ENCODE peak calls at places on chromosomes 16 and 17, in four cellular contexts. M is CD4-positive, alpha-beta T cell; B is thoracic aorta; F is epithelial cell of esophagus. D is an unnamed sample.

GRCh38 chr17:27511921-27512320 is 55.7 kb downstream of the KSR1 start:
- DNase-seq in M (no peak), B (no peak), F (no peak), D (no peak)

GRCh38 chr16:22291020-22291419 is 6.2 kb upstream of the POLR3E start:
- DNase-seq in M (no peak), B (no peak), F (no peak), D (no peak)

GRCh38 chr17:48995871-48996695 is 1.1 kb upstream of the IGF2BP1 start:
- DNase-seq in B (no peak), F (no peak), M (no peak), D (no peak)

GRCh38 chr16:88727871-88728270 is 21.6 kb downstream of the CTU2 start:
- DNase-seq in M (no peak), F (no peak), B (no peak), D (no peak)

GRCh38 chr16:22008215-22009142 is 568 bp downstream of the MOSMO start:
- DNase-seq in B (no peak), F (no peak), M (peak; percentile 38), D (no peak)

GRCh38 chr17:76439314-76439928 is 13.5 kb downstream of the UBE2O start:
- DNase-seq in B (no peak), F (no peak), M (no peak), D (no peak)

GRCh38 chr17:59145571-59146096 is 9.4 kb downstream of the SKA2 start:
- DNase-seq in M (no peak), B (no peak), F (no peak), D (no peak)

GRCh38 chr17:57810740-57811632 is 38.9 kb downstream of the MRPS23 start:
- DNase-seq in M (no peak), B (no peak), F (no peak), D (no peak)

GRCh38 chr17:40500709-40501108 is 714 bp downstream of the TNS4 start:
- DNase-seq in M (no peak), F (no peak), B (no peak), D (no peak)

GRCh38 chr17:46978489-46979022 is 497 bp downstream of the RPRML start:
- DNase-seq in M (no peak), F (no peak), B (no peak), D (no peak)

GRCh38 chr17:75571197-75571884 is 16.3 kb upstream of the MYO15B start:
- DNase-seq in M (no peak), F (no peak), B (no peak), D (peak; percentile 90)

GRCh38 chr17:34556384-34556783 is 23.0 kb upstream of the TMEM132E start:
- DNase-seq in F (peak; percentile 38), B (no peak), M (no peak), D (no peak)

GRCh38 chr17:50904522-50905459 is 38.6 kb upstream of the TOB1 start:
- DNase-seq in B (peak; percentile 33), M (no peak), F (peak; percentile 86), D (no peak)

GRCh38 chr16:74605746-74606520 is 981 bp downstream of the GLG1 start:
- DNase-seq in F (no peak), B (no peak), M (no peak), D (no peak)

GRCh38 chr16:5027086-5027485 is 6.6 kb downstream of the NAGPA start:
- DNase-seq in F (no peak), M (no peak), B (no peak), D (no peak)

GRCh38 chr16:90044111-90044551 is 24.9 kb upstream of the DBNDD1 start:
- DNase-seq in B (no peak), M (no peak), F (peak; percentile 93), D (no peak)

GRCh38 chr17:49512296-49513043 is 17.4 kb downstream of the NGFR start:
- DNase-seq in F (no peak), M (no peak), B (no peak), D (no peak)

GRCh38 chr17:40329981-40330794 is 21.2 kb downstream of the RARA start:
- DNase-seq in B (no peak), F (no peak), M (no peak), D (peak; percentile 84)

GRCh38 chr16:4391635-4392381 is 20.2 kb downstream of the VASN start:
- DNase-seq in M (no peak), F (no peak), B (no peak), D (no peak)

GRCh38 chr17:48153711-48154642 is 46.4 kb downstream of the SNX11 start:
- DNase-seq in M (no peak), F (peak; percentile 26), B (no peak), D (no peak)

GRCh38 chr17:78947235-78948153 is 22.3 kb upstream of the TIMP2 start:
- DNase-seq in B (no peak), F (peak; percentile 30), M (no peak), D (no peak)

GRCh38 chr17:12644623-12645022 is 21.1 kb upstream of the MYOCD start:
- DNase-seq in B (no peak), M (no peak), F (no peak), D (no peak)

GRCh38 chr16:68131813-68132706 is 46.9 kb downstream of the NFATC3 start:
- DNase-seq in M (no peak), B (no peak), F (no peak), D (no peak)

GRCh38 chr17:491086-492014 is 138.7 kb upstream of the RPH3AL start:
- DNase-seq in M (peak; percentile 50), B (no peak), F (peak; percentile 18), D (no peak)

GRCh38 chr16:89599451-89599858 is 14.0 kb upstream of the DPEP1 start:
- DNase-seq in M (no peak), F (peak; percentile 61), B (no peak), D (no peak)

GRCh38 chr17:14038206-14038605 is 31.1 kb upstream of the COX10 start:
- DNase-seq in M (no peak), B (no peak), F (no peak), D (no peak)

GRCh38 chr16:17261197-17261858 is 209.4 kb downstream of the XYLT1 start:
- DNase-seq in M (no peak), B (no peak), F (no peak), D (no peak)

GRCh38 chr17:4968166-4968915 is 724 bp upstream of the SPAG7 start:
- DNase-seq in B (no peak), M (no peak), F (peak; percentile 9), D (no peak)

GRCh38 chr17:5508855-5509254 is 22.5 kb downstream of the MIS12 start:
- DNase-seq in F (peak; percentile 65), M (no peak), B (no peak), D (no peak)

GRCh38 chr17:73645050-73645871 is 1.0 kb upstream of the SDK2 start:
- DNase-seq in M (peak; percentile 48), B (no peak), F (peak; percentile 74), D (no peak)

GRCh38 chr16:14301150-14302030 is 230.3 kb downstream of the MRTFB start:
- DNase-seq in F (peak; percentile 41), B (no peak), M (no peak), D (no peak)

GRCh38 chr16:997440-998051 is 16.0 kb downstream of the SOX8 start:
- DNase-seq in M (peak; percentile 73), F (no peak), B (no peak), D (no peak)

GRCh38 chr17:10139560-10139959 is 58.8 kb downstream of the GAS7 start:
- DNase-seq in M (no peak), F (no peak), B (no peak), D (no peak)

GRCh38 chr16:76882105-76882504 is 308.9 kb upstream of the MON1B start:
- DNase-seq in F (peak; percentile 42), M (no peak), B (no peak), D (no peak)
- TF ChIP-seq CTCF in F (peak; percentile 47), M (no peak), B (no peak), D (no peak)

DNA sequence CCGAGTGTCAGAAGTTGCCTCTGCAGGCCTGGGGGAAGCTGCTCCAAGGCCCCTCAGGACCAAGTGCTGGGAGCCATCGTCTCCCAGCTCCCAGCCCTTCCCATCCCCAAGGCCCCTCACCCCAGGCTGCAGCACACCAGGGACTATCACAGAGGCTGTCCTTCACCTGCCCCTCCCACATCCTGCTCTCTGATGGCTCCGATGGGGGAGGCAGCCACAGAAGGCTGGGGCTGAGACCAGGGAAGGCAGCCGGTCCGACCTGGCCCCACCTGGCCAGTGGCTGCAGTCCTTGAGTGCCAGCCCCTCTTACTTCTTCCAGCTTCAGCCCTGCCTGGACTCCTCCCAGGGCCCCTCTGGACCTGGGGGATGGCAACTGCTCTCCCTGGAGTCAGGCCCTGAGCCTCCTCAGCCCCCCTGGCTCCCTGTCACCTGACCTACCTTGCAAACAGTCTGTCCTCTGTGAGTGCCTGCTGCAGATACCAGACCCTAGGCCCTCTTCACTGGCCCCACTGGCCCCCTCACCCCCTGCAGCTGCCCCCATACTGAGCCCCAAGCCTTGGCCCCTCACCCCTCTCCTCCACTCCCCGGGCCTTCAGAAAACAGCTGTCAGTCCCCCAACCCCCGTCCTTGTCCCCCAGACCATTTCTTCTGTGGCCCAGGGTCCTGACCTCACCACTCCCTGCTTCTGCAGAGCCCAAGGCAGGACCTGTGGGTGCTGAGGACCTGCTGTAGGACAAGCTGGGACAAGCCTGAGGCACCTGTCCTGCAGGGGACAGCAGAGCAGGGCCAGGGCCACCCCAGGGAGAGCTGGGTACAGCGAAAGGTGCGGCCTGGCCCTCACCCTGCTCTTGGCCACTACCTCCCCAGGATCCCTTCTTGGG is 12.6 kb upstream of the SRRM2 start:
- DNase-seq in F (no peak), B (no peak), M (no peak), D (no peak)
- TF ChIP-seq CTCF in F (no peak), B (no peak), M (no peak), D (no peak)

DNA sequence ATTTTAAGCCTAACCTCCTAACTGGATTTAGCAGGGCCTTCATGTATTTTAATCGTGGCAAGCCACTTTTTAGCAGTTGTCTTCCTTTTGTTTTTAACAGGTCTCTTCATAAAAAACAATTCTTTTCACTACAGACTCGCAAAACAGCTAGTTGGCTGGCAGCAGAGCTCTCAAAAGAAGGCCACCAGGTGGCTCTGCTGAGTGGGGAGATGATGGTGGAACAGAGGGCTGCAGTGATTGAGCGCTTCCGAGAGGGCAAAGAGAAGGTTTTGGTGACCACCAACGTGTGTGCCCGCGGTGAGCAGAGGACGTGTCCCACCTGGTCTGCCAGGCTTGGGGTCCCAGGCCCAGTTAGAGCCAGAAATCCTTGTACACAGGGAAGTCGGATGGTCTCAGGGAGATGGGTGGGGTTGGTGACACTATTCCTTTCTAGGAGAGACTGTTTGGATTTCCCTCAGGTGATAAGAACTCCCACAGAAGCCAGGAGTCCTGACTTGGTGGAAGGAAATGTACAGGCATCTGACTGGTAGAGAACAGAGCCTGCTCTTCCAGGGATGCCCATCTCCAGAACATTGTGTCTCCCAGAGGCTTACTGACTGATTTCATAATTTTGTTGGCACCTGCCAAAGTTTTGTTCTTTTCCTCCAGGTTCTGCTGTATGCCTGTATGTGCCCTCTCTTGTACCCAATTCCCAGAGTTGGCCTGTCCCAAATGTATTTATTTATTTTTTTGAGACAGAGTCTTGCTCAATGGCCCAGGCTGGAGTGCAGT is 14.9 kb upstream of the DDX19A start:
- DNase-seq in M (peak; percentile 33), F (peak; percentile 18), B (no peak), D (no peak)
- TF ChIP-seq CTCF in M (peak; percentile 58), F (peak; percentile 63), B (peak; percentile 28), D (peak; percentile 28)

DNA sequence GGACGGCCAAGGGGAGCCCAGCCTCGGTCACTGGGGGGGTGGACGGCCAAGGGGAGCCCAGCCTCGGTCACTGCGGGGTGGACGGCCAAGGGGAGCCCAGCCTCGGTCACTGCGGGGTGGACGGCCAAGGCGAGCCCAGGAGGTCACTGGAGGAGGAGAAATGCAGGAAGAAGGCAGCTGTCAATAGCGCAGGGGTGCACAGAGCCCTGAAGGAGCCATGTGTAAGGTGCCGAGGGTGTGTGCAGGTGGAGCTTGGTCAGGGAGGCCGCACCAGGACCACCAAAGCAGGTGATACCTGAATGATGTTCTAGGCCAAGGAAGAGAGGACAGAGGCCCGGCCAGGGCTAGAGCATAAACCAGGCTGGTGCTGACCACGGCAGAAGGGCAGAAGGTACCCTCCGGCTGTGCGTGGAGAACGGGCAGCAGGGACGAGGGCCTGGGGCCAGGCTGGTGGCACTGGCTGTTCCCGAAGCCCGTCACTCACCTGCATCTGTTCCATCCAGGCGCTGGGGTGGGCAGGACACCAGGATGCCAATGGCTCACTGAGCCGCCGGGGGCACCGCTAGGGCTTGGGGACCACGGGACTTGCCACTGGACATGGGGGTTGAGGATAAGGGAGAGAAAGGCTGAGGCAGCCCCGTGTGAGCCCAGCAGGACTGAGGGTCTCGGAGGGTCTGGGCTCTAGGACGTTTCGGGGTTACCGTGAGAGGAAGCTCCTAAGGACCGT is 5.9 kb upstream of the CCDC57 start:
- DNase-seq in M (no peak), B (no peak), F (no peak), D (peak; percentile 46)
- TF ChIP-seq CTCF in M (no peak), B (no peak), F (no peak), D (no peak)

D was measured in CD14-positive monocyte.